ENCODE peak calls at places on chromosome 12, in six cellular contexts. One of them, this sample, is unnamed.

GRCh38 chr12:26011099-26011498 is 52.6 kb downstream of the RASSF8 start:
- DNase-seq in BJ: peak
- DNase-seq in fibroblast of lung: peak
- DNase-seq in lung: no peak
- DNase-seq in breast epithelium: no peak
- DNase-seq in HL-60: no peak
- DNase-seq in this sample: no peak

GRCh38 chr12:101697930-101698781 is 716 bp downstream of the CHPT1 start:
- DNase-seq in HL-60: peak
- DNase-seq in fibroblast of lung: peak
- DNase-seq in lung: peak
- DNase-seq in breast epithelium: no peak
- DNase-seq in BJ: no peak
- DNase-seq in this sample: no peak

GRCh38 chr12:25715147-25715546 is 162.1 kb upstream of the LMNTD1 start:
- DNase-seq in HL-60: no peak
- DNase-seq in breast epithelium: no peak
- DNase-seq in fibroblast of lung: no peak
- DNase-seq in BJ: peak
- DNase-seq in lung: no peak
- DNase-seq in this sample: no peak

GRCh38 chr12:851343-851742 is 98.2 kb downstream of the RAD52 start:
- DNase-seq in HL-60: no peak
- DNase-seq in BJ: no peak
- DNase-seq in lung: no peak
- DNase-seq in fibroblast of lung: peak
- DNase-seq in breast epithelium: no peak
- DNase-seq in this sample: no peak

GRCh38 chr12:74889563-74890236 is 319.9 kb downstream of the KCNC2 start:
- DNase-seq in BJ: no peak
- DNase-seq in fibroblast of lung: peak
- DNase-seq in breast epithelium: no peak
- DNase-seq in HL-60: no peak
- DNase-seq in lung: no peak
- DNase-seq in this sample: peak

GRCh38 chr12:52066346-52067080 is 3.3 kb upstream of the ATG101 start:
- DNase-seq in fibroblast of lung: no peak
- DNase-seq in BJ: no peak
- DNase-seq in lung: no peak
- DNase-seq in HL-60: no peak
- DNase-seq in breast epithelium: no peak
- DNase-seq in this sample: no peak

GRCh38 chr12:51405801-51406207 is 14.6 kb upstream of the GALNT6 start:
- DNase-seq in BJ: no peak
- DNase-seq in lung: no peak
- DNase-seq in breast epithelium: no peak
- DNase-seq in fibroblast of lung: no peak
- DNase-seq in HL-60: no peak
- DNase-seq in this sample: no peak

GRCh38 chr12:109677323-109677722 is 36.3 kb upstream of the FAM222A start:
- DNase-seq in breast epithelium: no peak
- DNase-seq in fibroblast of lung: no peak
- DNase-seq in lung: no peak
- DNase-seq in BJ: no peak
- DNase-seq in HL-60: no peak
- DNase-seq in this sample: no peak

GRCh38 chr12:107847830-107848229 is 73.3 kb downstream of the ASCL4 start:
- DNase-seq in lung: no peak
- DNase-seq in HL-60: no peak
- DNase-seq in BJ: no peak
- DNase-seq in breast epithelium: no peak
- DNase-seq in fibroblast of lung: no peak
- DNase-seq in this sample: no peak

DNA sequence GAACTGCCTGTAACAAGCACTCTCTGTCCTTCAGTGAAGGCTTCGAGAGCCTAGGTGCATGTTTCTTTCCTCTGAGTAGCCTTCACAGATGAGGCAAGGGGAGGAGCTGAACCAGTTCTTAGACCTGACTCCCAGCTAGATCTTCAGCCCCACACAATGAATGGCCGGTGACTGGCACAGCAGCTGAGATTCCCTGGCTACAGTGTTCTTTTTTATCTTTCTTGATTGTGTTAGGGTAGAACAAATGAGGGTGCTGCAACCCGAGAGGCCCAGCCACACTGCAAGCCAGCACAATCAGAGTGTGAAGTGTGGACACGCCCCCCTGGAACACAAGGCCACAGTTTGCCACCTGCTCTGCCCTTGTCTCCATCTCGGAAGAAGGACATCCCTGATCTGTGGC is 19.1 kb upstream of the COL2A1 start:
- DNase-seq in lung: no peak
- DNase-seq in BJ: no peak
- DNase-seq in fibroblast of lung: no peak
- DNase-seq in breast epithelium: no peak
- DNase-seq in HL-60: no peak
- DNase-seq in this sample: no peak
- H3K4me3 ChIP-seq in lung: no peak
- H3K4me3 ChIP-seq in BJ: no peak
- H3K4me3 ChIP-seq in fibroblast of lung: no peak
- H3K4me3 ChIP-seq in breast epithelium: no peak
- H3K4me3 ChIP-seq in HL-60: no peak
- H3K4me3 ChIP-seq in this sample: no peak

GRCh38 chr12:105418821-105419291 is 88.4 kb downstream of the C12orf75 start:
- DNase-seq in lung: no peak
- DNase-seq in breast epithelium: no peak
- DNase-seq in HL-60: no peak
- DNase-seq in BJ: peak
- DNase-seq in fibroblast of lung: peak
- DNase-seq in this sample: no peak

GRCh38 chr12:105418232-105418631 is 87.7 kb downstream of the C12orf75 start:
- DNase-seq in BJ: peak
- DNase-seq in breast epithelium: no peak
- DNase-seq in HL-60: no peak
- DNase-seq in lung: no peak
- DNase-seq in fibroblast of lung: peak
- DNase-seq in this sample: peak

GRCh38 chr12:105420046-105420445 is 89.6 kb downstream of the C12orf75 start:
- DNase-seq in lung: no peak
- DNase-seq in fibroblast of lung: no peak
- DNase-seq in HL-60: no peak
- DNase-seq in BJ: no peak
- DNase-seq in breast epithelium: no peak
- DNase-seq in this sample: no peak

GRCh38 chr12:105419606-105420005 is 89.1 kb downstream of the C12orf75 start:
- DNase-seq in breast epithelium: no peak
- DNase-seq in HL-60: no peak
- DNase-seq in fibroblast of lung: no peak
- DNase-seq in BJ: no peak
- DNase-seq in lung: no peak
- DNase-seq in this sample: no peak

DNA sequence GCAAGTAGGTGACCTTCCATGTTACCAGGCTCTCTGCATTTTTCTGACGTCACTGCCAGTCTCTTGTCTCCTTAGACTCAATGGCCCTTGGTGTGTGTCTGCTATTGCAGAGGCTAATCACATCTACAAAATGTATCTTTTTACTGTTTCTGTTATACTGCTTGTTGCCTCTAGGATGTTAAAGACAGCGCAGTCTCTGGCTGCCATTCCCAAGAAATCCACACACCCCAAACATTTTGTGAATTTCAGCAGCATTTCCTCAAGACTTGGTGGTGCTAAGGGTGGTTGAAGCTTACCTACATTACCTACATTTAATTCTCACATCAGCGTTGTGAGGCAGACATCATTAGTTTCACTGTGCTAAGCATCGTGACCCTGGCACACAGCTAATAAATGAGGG is 87.2 kb downstream of the C12orf75 start:
- DNase-seq in BJ: no peak
- DNase-seq in HL-60: no peak
- DNase-seq in fibroblast of lung: no peak
- DNase-seq in breast epithelium: no peak
- DNase-seq in lung: no peak
- DNase-seq in this sample: no peak
- TF ChIP-seq CTCF in BJ: peak
- TF ChIP-seq CTCF in HL-60: no peak
- TF ChIP-seq CTCF in fibroblast of lung: no peak
- TF ChIP-seq CTCF in breast epithelium: no peak
- TF ChIP-seq CTCF in lung: no peak
- TF ChIP-seq CTCF in this sample: no peak

GRCh38 chr12:53097207-53097563 is 282 bp upstream of the IGFBP6 start:
- DNase-seq in lung: no peak
- DNase-seq in BJ: no peak
- DNase-seq in breast epithelium: no peak
- DNase-seq in fibroblast of lung: peak
- DNase-seq in HL-60: no peak
- DNase-seq in this sample: no peak

GRCh38 chr12:53097564-53098353 is at the start of gene IGFBP6:
- DNase-seq in BJ: no peak
- DNase-seq in fibroblast of lung: peak
- DNase-seq in HL-60: no peak
- DNase-seq in breast epithelium: no peak
- DNase-seq in lung: no peak
- DNase-seq in this sample: no peak

GRCh38 chr12:53098982-53099651 is 1.6 kb downstream of the IGFBP6 start:
- DNase-seq in breast epithelium: peak
- DNase-seq in BJ: peak
- DNase-seq in HL-60: peak
- DNase-seq in fibroblast of lung: peak
- DNase-seq in lung: peak
- DNase-seq in this sample: peak

GRCh38 chr12:53096761-53097160 is 706 bp upstream of the IGFBP6 start:
- DNase-seq in BJ: no peak
- DNase-seq in lung: no peak
- DNase-seq in breast epithelium: no peak
- DNase-seq in HL-60: no peak
- DNase-seq in fibroblast of lung: no peak
- DNase-seq in this sample: no peak

GRCh38 chr12:53098354-53098981 is 1.0 kb downstream of the IGFBP6 start:
- DNase-seq in HL-60: no peak
- DNase-seq in BJ: no peak
- DNase-seq in fibroblast of lung: peak
- DNase-seq in lung: no peak
- DNase-seq in breast epithelium: no peak
- DNase-seq in this sample: no peak
- H3K4me3 ChIP-seq in HL-60: no peak
- H3K4me3 ChIP-seq in BJ: peak
- H3K4me3 ChIP-seq in fibroblast of lung: peak
- H3K4me3 ChIP-seq in lung: no peak
- H3K4me3 ChIP-seq in breast epithelium: peak
- H3K4me3 ChIP-seq in this sample: peak

GRCh38 chr12:124457287-124458219 is 109.9 kb downstream of the NCOR2 start:
- DNase-seq in breast epithelium: no peak
- DNase-seq in BJ: peak
- DNase-seq in fibroblast of lung: peak
- DNase-seq in lung: peak
- DNase-seq in HL-60: peak
- DNase-seq in this sample: no peak

GRCh38 chr12:124458220-124458991 is 109.0 kb downstream of the NCOR2 start:
- DNase-seq in HL-60: no peak
- DNase-seq in lung: no peak
- DNase-seq in fibroblast of lung: no peak
- DNase-seq in BJ: no peak
- DNase-seq in breast epithelium: no peak
- DNase-seq in this sample: no peak

GRCh38 chr12:124456133-124456651 is 111.2 kb downstream of the NCOR2 start:
- DNase-seq in fibroblast of lung: no peak
- DNase-seq in BJ: no peak
- DNase-seq in lung: no peak
- DNase-seq in breast epithelium: no peak
- DNase-seq in HL-60: no peak
- DNase-seq in this sample: no peak

GRCh38 chr12:124455336-124455735 is 112.1 kb downstream of the NCOR2 start:
- DNase-seq in lung: no peak
- DNase-seq in HL-60: no peak
- DNase-seq in breast epithelium: no peak
- DNase-seq in BJ: no peak
- DNase-seq in fibroblast of lung: no peak
- DNase-seq in this sample: no peak

DNA sequence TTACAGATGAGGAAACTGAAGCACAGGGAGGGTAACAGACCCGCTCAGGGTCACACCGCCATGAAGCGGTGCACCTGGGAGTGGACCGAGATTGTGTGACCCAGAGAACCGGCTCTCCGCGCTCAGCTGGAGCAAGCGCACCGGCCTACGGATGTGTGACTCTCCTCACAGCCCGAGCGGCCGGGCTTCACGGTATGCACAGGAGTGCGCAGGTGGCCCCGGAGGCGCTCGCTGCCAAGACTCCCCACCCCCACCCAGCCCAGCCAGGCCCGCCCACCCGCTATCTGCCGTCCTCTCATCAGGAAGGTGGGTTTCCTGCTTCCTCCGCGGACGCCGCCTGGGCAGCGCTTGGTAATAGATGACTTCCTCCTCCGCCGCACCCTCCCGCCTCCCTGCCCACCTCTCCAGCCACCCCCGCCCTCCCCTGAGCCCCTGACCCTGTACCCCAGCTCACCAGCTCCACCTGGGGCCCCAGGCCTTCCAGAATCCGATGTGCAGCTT is 110.7 kb downstream of the NCOR2 start:
- DNase-seq in lung: peak
- DNase-seq in HL-60: peak
- DNase-seq in fibroblast of lung: no peak
- DNase-seq in breast epithelium: no peak
- DNase-seq in BJ: no peak
- DNase-seq in this sample: no peak
- TF ChIP-seq CTCF in lung: no peak
- TF ChIP-seq CTCF in HL-60: no peak
- TF ChIP-seq CTCF in fibroblast of lung: no peak
- TF ChIP-seq CTCF in breast epithelium: no peak
- TF ChIP-seq CTCF in BJ: no peak
- TF ChIP-seq CTCF in this sample: no peak

GRCh38 chr12:113161415-113162016 is 12.0 kb downstream of the CFAP73 start:
- DNase-seq in HL-60: no peak
- DNase-seq in breast epithelium: no peak
- DNase-seq in BJ: no peak
- DNase-seq in lung: no peak
- DNase-seq in fibroblast of lung: peak
- DNase-seq in this sample: no peak
- H3K4me3 ChIP-seq in HL-60: no peak
- H3K4me3 ChIP-seq in breast epithelium: no peak
- H3K4me3 ChIP-seq in BJ: no peak
- H3K4me3 ChIP-seq in lung: no peak
- H3K4me3 ChIP-seq in fibroblast of lung: no peak
- H3K4me3 ChIP-seq in this sample: no peak

This sample was measured in kidney epithelial cell.